ENCODE peak calls at places on chromosomes 1 and 21, in five cellular contexts. Q is PC-3, Z is OCI-LY7, N is left ventricle myocardium inferior, A is fibroblast of pulmonary artery. S is an unnamed sample.

GRCh38 chr1:150366416-150367296 is 2.7 kb downstream of the RPRD2 start:
- DNase-seq in Q (peak), Z (peak), N (no peak), A (peak), S (no peak)

GRCh38 chr1:147579532-147580199 is 38.4 kb downstream of the BCL9 start:
- DNase-seq in Q (no peak), Z (no peak), N (no peak), A (peak), S (no peak)

GRCh38 chr1:1395166-1395565 is 4.0 kb downstream of the CCNL2 start:
- DNase-seq in Q (no peak), Z (no peak), N (no peak), A (no peak), S (no peak)

GRCh38 chr1:61851235-61851634 is 109.0 kb downstream of the PATJ start:
- DNase-seq in Q (no peak), Z (no peak), N (no peak), A (no peak), S (no peak)

GRCh38 chr1:37922767-37923550 is 23.9 kb downstream of the INPP5B start:
- DNase-seq in Q (no peak), Z (peak), N (no peak), A (no peak), S (peak)

GRCh38 chr1:115291731-115292130 is 46.3 kb downstream of the NGF start:
- DNase-seq in Q (no peak), Z (no peak), N (no peak), A (no peak), S (no peak)

GRCh38 chr1:101738475-101738874 is 258.3 kb downstream of the OLFM3 start:
- DNase-seq in Q (peak), Z (no peak), N (no peak), A (peak), S (no peak)

GRCh38 chr1:157948547-157949152 is 44.8 kb upstream of the KIRREL1 start:
- DNase-seq in Q (peak), Z (peak), N (peak), A (peak), S (peak)

GRCh38 chr21:43777953-43778352 is 1.8 kb upstream of the CSTB start:
- DNase-seq in Q (no peak), Z (no peak), N (no peak), A (no peak), S (no peak)

GRCh38 chr1:63984257-63984626 is 210.4 kb downstream of the ROR1 start:
- DNase-seq in Q (peak), Z (no peak), N (no peak), A (peak), S (no peak)

GRCh38 chr1:183841550-183841949 is 36.6 kb downstream of the RGL1 start:
- DNase-seq in Q (peak), Z (no peak), N (no peak), A (no peak), S (peak)

GRCh38 chr1:97120821-97121220 is 399.2 kb downstream of the PTBP2 start:
- DNase-seq in Q (no peak), Z (no peak), N (no peak), A (no peak), S (no peak)

GRCh38 chr1:154961497-154962237 is at the start of gene PYGO2:
- DNase-seq in Q (peak), Z (peak), N (peak), A (peak), S (peak)

GRCh38 chr1:84319662-84320061 is 18.2 kb downstream of the SAMD13 start:
- DNase-seq in Q (peak), Z (no peak), N (no peak), A (no peak), S (no peak)

GRCh38 chr1:190595438-190595837 is 117.8 kb upstream of the BRINP3 start:
- DNase-seq in Q (no peak), Z (no peak), N (no peak), A (no peak), S (no peak)

GRCh38 chr1:74623716-74624115 is 49.9 kb downstream of the ERICH3 start:
- DNase-seq in Q (no peak), Z (no peak), N (no peak), A (no peak), S (no peak)

GRCh38 chr1:216111842-216112241 is 311.4 kb downstream of the USH2A start:
- DNase-seq in Q (peak), Z (no peak), N (no peak), A (peak), S (no peak)

GRCh38 chr1:227994632-227995300 is 12.0 kb upstream of the WNT3A start:
- DNase-seq in Q (no peak), Z (no peak), N (no peak), A (no peak), S (no peak)

GRCh38 chr1:6358757-6359567 is 34.6 kb downstream of the ACOT7 start:
- DNase-seq in Q (no peak), Z (peak), N (no peak), A (peak), S (peak)

GRCh38 chr1:218460367-218460766 is 115.2 kb downstream of the TGFB2 start:
- DNase-seq in Q (peak), Z (no peak), N (no peak), A (peak), S (no peak)

GRCh38 chr1:40090652-40091355 is 6.2 kb downstream of the PPT1 start:
- DNase-seq in Q (no peak), Z (no peak), N (no peak), A (no peak), S (no peak)

GRCh38 chr1:54095543-54096286 is 42.3 kb downstream of the TCEANC2 start:
- DNase-seq in Q (no peak), Z (peak), N (no peak), A (no peak), S (no peak)

GRCh38 chr1:198669023-198669698 is 30.3 kb downstream of the PTPRC start:
- DNase-seq in Q (peak), Z (no peak), N (no peak), A (peak), S (peak)

GRCh38 chr1:5298376-5298775 is 644.0 kb downstream of the AJAP1 start:
- DNase-seq in Q (no peak), Z (no peak), N (no peak), A (no peak), S (no peak)

GRCh38 chr1:168488153-168488552 is 55.6 kb downstream of the XCL2 start:
- DNase-seq in Q (peak), Z (no peak), N (peak), A (peak), S (no peak)

GRCh38 chr1:231183875-231184590 is 22.2 kb downstream of the TRIM67 start:
- DNase-seq in Q (no peak), Z (no peak), N (no peak), A (no peak), S (no peak)

GRCh38 chr1:7639435-7640131 is 131.5 kb upstream of the VAMP3 start:
- DNase-seq in Q (no peak), Z (no peak), N (no peak), A (no peak), S (no peak)

GRCh38 chr1:18077657-18078215 is 29.9 kb upstream of the IGSF21 start:
- DNase-seq in Q (no peak), Z (peak), N (no peak), A (no peak), S (no peak)

GRCh38 chr1:9849691-9850441 is 26.1 kb upstream of the CLSTN1 start:
- DNase-seq in Q (no peak), Z (peak), N (no peak), A (no peak), S (peak)

GRCh38 chr21:45590246-45590725 is 48.0 kb upstream of the SLC19A1 start:
- DNase-seq in Q (peak), Z (peak), N (peak), A (peak), S (peak)

GRCh38 chr1:234997201-234998173 is 131.2 kb downstream of the TOMM20 start:
- DNase-seq in Q (peak), Z (no peak), N (peak), A (peak), S (no peak)

GRCh38 chr21:33685613-33686197 is 43.4 kb downstream of the ITSN1 start:
- DNase-seq in Q (peak), Z (no peak), N (no peak), A (peak), S (no peak)

GRCh38 chr1:24870551-24871195 is 59.4 kb downstream of the RUNX3 start:
- DNase-seq in Q (no peak), Z (no peak), N (no peak), A (no peak), S (peak)

GRCh38 chr21:25005388-25005787 is 601.9 kb downstream of the MRPL39 start:
- DNase-seq in Q (peak), Z (no peak), N (no peak), A (peak), S (no peak)

GRCh38 chr21:20639026-20639425 is 359.2 kb upstream of the NCAM2 start:
- DNase-seq in Q (peak), Z (no peak), N (no peak), A (peak), S (no peak)

GRCh38 chr1:234683856-234684632 is 74.1 kb upstream of the IRF2BP2 start:
- DNase-seq in Q (peak), Z (no peak), N (peak), A (peak), S (no peak)

GRCh38 chr1:246417152-246417812 is 89.8 kb downstream of the SMYD3 start:
- DNase-seq in Q (peak), Z (no peak), N (no peak), A (peak), S (no peak)

GRCh38 chr1:110616587-110616986 is 10.4 kb upstream of the KCNA2 start:
- DNase-seq in Q (peak), Z (no peak), N (no peak), A (no peak), S (no peak)

GRCh38 chr1:236990052-236990445 is 14.2 kb downstream of the MT1HL1 start:
- DNase-seq in Q (no peak), Z (no peak), N (no peak), A (no peak), S (no peak)

GRCh38 chr1:89804646-89805237 is 16.1 kb upstream of the LRRC8D start:
- DNase-seq in Q (peak), Z (peak), N (peak), A (peak), S (peak)

DNA sequence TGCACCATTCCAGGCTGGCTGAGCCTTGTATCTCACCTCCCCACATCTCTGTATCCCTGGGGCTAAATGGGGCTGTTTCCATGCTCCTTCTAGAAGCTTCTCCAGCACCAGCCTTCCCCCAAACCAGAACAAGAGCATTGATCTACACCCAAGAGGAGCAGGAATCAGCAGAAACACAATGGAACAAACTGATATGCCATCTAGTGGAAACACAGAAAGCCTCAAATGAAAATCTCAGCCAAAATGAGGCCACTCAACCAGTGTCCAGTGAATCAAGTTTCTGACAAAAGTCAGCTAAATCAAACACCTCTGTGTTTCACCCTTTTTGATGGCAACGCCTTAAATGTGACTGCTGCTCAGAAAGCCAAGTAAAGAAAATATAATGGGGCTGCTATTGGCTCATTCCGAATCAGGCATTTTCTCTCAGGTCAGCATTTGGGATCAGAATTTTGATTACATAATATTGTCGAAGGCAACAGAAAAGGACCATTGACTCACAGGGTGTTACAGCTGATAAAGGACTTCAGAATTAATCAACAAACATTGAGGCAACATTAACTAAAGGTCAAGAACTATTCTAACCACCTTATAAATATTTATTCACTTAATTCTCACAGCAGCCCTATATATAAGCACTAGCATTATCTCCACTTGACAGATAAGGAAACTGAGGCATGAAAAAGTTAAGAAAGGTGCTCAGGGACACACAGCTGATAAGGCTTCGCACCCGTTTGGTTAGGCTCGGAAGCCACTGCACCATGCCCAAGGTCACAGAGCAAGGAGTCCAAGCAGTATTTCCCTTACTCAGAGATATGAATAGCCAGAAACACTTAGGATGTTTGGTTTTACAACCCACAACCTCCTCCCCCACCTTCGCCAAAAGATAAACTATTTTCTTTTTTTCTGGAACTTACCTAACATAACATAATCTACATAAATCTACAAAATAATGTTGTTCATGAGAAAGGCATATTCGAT is 85.8 kb upstream of the KCNJ15 start:
- DNase-seq in Q (peak), Z (no peak), N (no peak), A (peak), S (no peak)
- TF ChIP-seq CTCF in Q (no peak), Z (peak), N (no peak), A (peak), S (no peak)

GRCh38 chr1:225882008-225882698 is at the start of gene TMEM63A:
- DNase-seq in Q (peak), Z (peak), N (peak), A (peak), S (peak)
- TF ChIP-seq CTCF in Q (peak), Z (peak), N (peak), A (no peak), S (peak)

GRCh38 chr1:238710697-238711096 is 675.7 kb upstream of the CHRM3 start:
- DNase-seq in Q (peak), Z (no peak), N (no peak), A (peak), S (no peak)
- TF ChIP-seq CTCF in Q (peak), Z (no peak), N (no peak), A (peak), S (no peak)

GRCh38 chr1:204494281-204495077 is at the start of gene PIK3C2B:
- DNase-seq in Q (peak), Z (peak), N (peak), A (peak), S (peak)
- TF ChIP-seq CTCF in Q (peak), Z (peak), N (peak), A (peak), S (peak)

GRCh38 chr1:58062635-58063034 is 483.9 kb downstream of the OMA1 start:
- DNase-seq in Q (no peak), Z (no peak), N (no peak), A (no peak), S (no peak)

GRCh38 chr1:58067082-58067481 is 479.4 kb downstream of the OMA1 start:
- DNase-seq in Q (no peak), Z (no peak), N (no peak), A (no peak), S (no peak)

GRCh38 chr1:58063095-58063494 is 483.4 kb downstream of the OMA1 start:
- DNase-seq in Q (no peak), Z (no peak), N (no peak), A (no peak), S (no peak)

GRCh38 chr1:58065520-58065919 is 481.0 kb downstream of the OMA1 start:
- DNase-seq in Q (no peak), Z (no peak), N (no peak), A (no peak), S (peak)

DNA sequence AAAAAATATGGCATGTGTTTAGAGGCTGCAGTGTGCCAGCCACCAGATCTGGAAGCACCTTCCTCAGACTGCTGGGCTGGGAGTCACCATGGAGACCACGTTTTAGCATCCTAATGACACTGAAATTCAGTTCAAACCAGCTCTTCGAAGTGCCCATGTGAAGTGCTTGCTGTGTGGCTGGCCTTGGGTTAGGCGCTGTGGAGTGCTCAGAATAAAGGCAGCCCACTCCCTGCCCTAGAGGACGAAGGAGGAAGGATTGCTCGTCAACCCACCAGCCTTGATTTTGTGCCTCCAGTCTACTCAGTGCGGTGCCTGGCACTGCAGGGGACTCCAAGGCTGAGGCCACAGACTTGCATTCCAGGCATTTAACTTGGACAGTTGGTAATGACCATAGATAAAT is 482.2 kb downstream of the OMA1 start:
- DNase-seq in Q (no peak), Z (no peak), N (no peak), A (no peak), S (no peak)
- TF ChIP-seq CTCF in Q (no peak), Z (no peak), N (no peak), A (no peak), S (no peak)

DNA sequence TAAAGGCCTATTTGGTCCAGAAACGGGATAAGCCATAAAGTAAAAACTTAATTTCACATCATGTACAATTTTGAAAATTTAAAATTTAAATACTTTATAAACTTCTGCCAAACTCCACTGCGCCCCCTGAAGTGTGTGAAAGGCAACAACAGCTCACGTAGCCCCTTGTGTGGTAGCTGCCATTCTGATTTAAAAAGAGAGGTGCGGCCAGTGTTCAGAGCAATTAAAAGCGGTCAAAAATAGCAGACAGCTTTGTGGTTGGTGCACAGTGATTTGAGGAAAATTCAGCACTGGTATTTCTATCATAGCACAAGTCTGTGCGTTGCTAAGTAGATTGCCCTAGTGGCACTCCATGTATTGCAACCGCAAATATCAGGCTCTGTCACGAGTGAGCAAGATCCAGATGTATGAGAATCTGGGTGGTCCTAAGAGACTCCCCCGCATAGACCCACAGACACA is 122.5 kb downstream of the ATG4C start:
- DNase-seq in Q (peak), Z (peak), N (no peak), A (peak), S (no peak)
- TF ChIP-seq CTCF in Q (peak), Z (peak), N (peak), A (peak), S (peak)